ENCODE peak calls at places on chromosomes 16 and 17, in eight cellular contexts. One of them, this sample, is unnamed.

GRCh38 chr16:54361813-54362212 is 75.2 kb upstream of the IRX3 start:
- DNase-seq in ascending aorta: no peak
- DNase-seq in mucosa of descending colon: no peak
- DNase-seq in lower lobe of right lung: no peak
- DNase-seq in neural progenitor cell: peak
- DNase-seq in thoracic aorta: no peak
- DNase-seq in BJ: no peak
- DNase-seq in lung: no peak
- DNase-seq in this sample: no peak

GRCh38 chr16:66677836-66678235 is 18.7 kb downstream of the CMTM4 start:
- DNase-seq in ascending aorta: no peak
- DNase-seq in mucosa of descending colon: no peak
- DNase-seq in lower lobe of right lung: no peak
- DNase-seq in neural progenitor cell: no peak
- DNase-seq in thoracic aorta: no peak
- DNase-seq in BJ: no peak
- DNase-seq in lung: no peak
- DNase-seq in this sample: no peak

GRCh38 chr17:77496401-77496801 is 355.6 kb downstream of the SEC14L1 start:
- DNase-seq in ascending aorta: no peak
- DNase-seq in mucosa of descending colon: no peak
- DNase-seq in lower lobe of right lung: no peak
- DNase-seq in neural progenitor cell: no peak
- DNase-seq in thoracic aorta: no peak
- DNase-seq in BJ: no peak
- DNase-seq in lung: no peak
- DNase-seq in this sample: no peak

GRCh38 chr16:14505846-14506245 is 124.2 kb downstream of the PARN start:
- DNase-seq in ascending aorta: no peak
- DNase-seq in mucosa of descending colon: no peak
- DNase-seq in lower lobe of right lung: no peak
- DNase-seq in neural progenitor cell: no peak
- DNase-seq in thoracic aorta: no peak
- DNase-seq in BJ: no peak
- DNase-seq in lung: no peak
- DNase-seq in this sample: peak

GRCh38 chr17:6496116-6496481 is 51.8 kb downstream of the PIMREG start:
- DNase-seq in ascending aorta: no peak
- DNase-seq in mucosa of descending colon: no peak
- DNase-seq in lower lobe of right lung: peak
- DNase-seq in neural progenitor cell: peak
- DNase-seq in thoracic aorta: no peak
- DNase-seq in BJ: no peak
- DNase-seq in lung: no peak
- DNase-seq in this sample: no peak

GRCh38 chr16:4314532-4315184 is 1.2 kb upstream of the GLIS2 start:
- DNase-seq in ascending aorta: no peak
- DNase-seq in mucosa of descending colon: no peak
- DNase-seq in lower lobe of right lung: no peak
- DNase-seq in neural progenitor cell: peak
- DNase-seq in thoracic aorta: no peak
- DNase-seq in BJ: no peak
- DNase-seq in lung: no peak
- DNase-seq in this sample: peak

GRCh38 chr16:57959121-57959520 is 11.8 kb downstream of the CNGB1 start:
- DNase-seq in ascending aorta: no peak
- DNase-seq in mucosa of descending colon: no peak
- DNase-seq in lower lobe of right lung: no peak
- DNase-seq in neural progenitor cell: no peak
- DNase-seq in thoracic aorta: no peak
- DNase-seq in BJ: no peak
- DNase-seq in lung: no peak
- DNase-seq in this sample: no peak

GRCh38 chr17:20008242-20009051 is 712 bp upstream of the SPECC1 start:
- DNase-seq in ascending aorta: no peak
- DNase-seq in mucosa of descending colon: peak
- DNase-seq in lower lobe of right lung: peak
- DNase-seq in neural progenitor cell: peak
- DNase-seq in thoracic aorta: no peak
- DNase-seq in BJ: no peak
- DNase-seq in lung: peak
- DNase-seq in this sample: no peak

GRCh38 chr17:82668631-82669099 is 20.4 kb upstream of the WDR45B start:
- DNase-seq in ascending aorta: no peak
- DNase-seq in mucosa of descending colon: peak
- DNase-seq in lower lobe of right lung: peak
- DNase-seq in neural progenitor cell: peak
- DNase-seq in thoracic aorta: no peak
- DNase-seq in BJ: no peak
- DNase-seq in lung: peak
- DNase-seq in this sample: peak

GRCh38 chr16:85571813-85572619 is 41.1 kb upstream of the GSE1 start:
- DNase-seq in ascending aorta: no peak
- DNase-seq in mucosa of descending colon: no peak
- DNase-seq in lower lobe of right lung: peak
- DNase-seq in neural progenitor cell: no peak
- DNase-seq in thoracic aorta: no peak
- DNase-seq in BJ: no peak
- DNase-seq in lung: no peak
- DNase-seq in this sample: no peak

GRCh38 chr17:30922235-30922993 is 669 bp downstream of the ADAP2 start:
- DNase-seq in ascending aorta: no peak
- DNase-seq in mucosa of descending colon: peak
- DNase-seq in lower lobe of right lung: peak
- DNase-seq in neural progenitor cell: peak
- DNase-seq in thoracic aorta: no peak
- DNase-seq in BJ: no peak
- DNase-seq in lung: peak
- DNase-seq in this sample: no peak

GRCh38 chr16:46658925-46659324 is 30.1 kb downstream of the VPS35 start:
- DNase-seq in ascending aorta: peak
- DNase-seq in mucosa of descending colon: no peak
- DNase-seq in lower lobe of right lung: peak
- DNase-seq in neural progenitor cell: no peak
- DNase-seq in thoracic aorta: no peak
- DNase-seq in BJ: no peak
- DNase-seq in lung: peak
- DNase-seq in this sample: no peak

GRCh38 chr16:561413-561794 is 1.2 kb downstream of the PRR35 start:
- DNase-seq in ascending aorta: no peak
- DNase-seq in mucosa of descending colon: no peak
- DNase-seq in lower lobe of right lung: no peak
- DNase-seq in neural progenitor cell: no peak
- DNase-seq in thoracic aorta: no peak
- DNase-seq in BJ: no peak
- DNase-seq in lung: no peak
- DNase-seq in this sample: no peak

GRCh38 chr16:81551821-81552304 is 107.3 kb downstream of the CMIP start:
- DNase-seq in ascending aorta: no peak
- DNase-seq in mucosa of descending colon: peak
- DNase-seq in lower lobe of right lung: peak
- DNase-seq in neural progenitor cell: no peak
- DNase-seq in thoracic aorta: no peak
- DNase-seq in BJ: no peak
- DNase-seq in lung: no peak
- DNase-seq in this sample: no peak

GRCh38 chr16:54072237-54072636 is 214.3 kb downstream of the IRX3 start:
- DNase-seq in ascending aorta: no peak
- DNase-seq in mucosa of descending colon: no peak
- DNase-seq in lower lobe of right lung: no peak
- DNase-seq in neural progenitor cell: peak
- DNase-seq in thoracic aorta: no peak
- DNase-seq in BJ: no peak
- DNase-seq in lung: no peak
- DNase-seq in this sample: no peak

GRCh38 chr17:63439682-63440081 is 6.4 kb downstream of the CYB561 start:
- DNase-seq in ascending aorta: no peak
- DNase-seq in mucosa of descending colon: no peak
- DNase-seq in lower lobe of right lung: no peak
- DNase-seq in neural progenitor cell: no peak
- DNase-seq in thoracic aorta: no peak
- DNase-seq in BJ: peak
- DNase-seq in lung: no peak
- DNase-seq in this sample: peak

GRCh38 chr16:84155226-84155625 is 10.1 kb downstream of the DNAAF1 start:
- DNase-seq in ascending aorta: no peak
- DNase-seq in mucosa of descending colon: no peak
- DNase-seq in lower lobe of right lung: no peak
- DNase-seq in neural progenitor cell: no peak
- DNase-seq in thoracic aorta: no peak
- DNase-seq in BJ: no peak
- DNase-seq in lung: no peak
- DNase-seq in this sample: no peak

GRCh38 chr16:84159006-84159405 is 13.9 kb downstream of the DNAAF1 start:
- DNase-seq in ascending aorta: no peak
- DNase-seq in mucosa of descending colon: no peak
- DNase-seq in lower lobe of right lung: no peak
- DNase-seq in neural progenitor cell: no peak
- DNase-seq in thoracic aorta: no peak
- DNase-seq in BJ: no peak
- DNase-seq in lung: no peak
- DNase-seq in this sample: no peak

GRCh38 chr16:84158455-84158854 is 13.3 kb downstream of the DNAAF1 start:
- DNase-seq in ascending aorta: no peak
- DNase-seq in mucosa of descending colon: no peak
- DNase-seq in lower lobe of right lung: no peak
- DNase-seq in neural progenitor cell: no peak
- DNase-seq in thoracic aorta: no peak
- DNase-seq in BJ: no peak
- DNase-seq in lung: no peak
- DNase-seq in this sample: no peak

GRCh38 chr16:84153660-84154214 is 8.6 kb downstream of the DNAAF1 start:
- DNase-seq in ascending aorta: no peak
- DNase-seq in mucosa of descending colon: no peak
- DNase-seq in lower lobe of right lung: no peak
- DNase-seq in neural progenitor cell: no peak
- DNase-seq in thoracic aorta: no peak
- DNase-seq in BJ: no peak
- DNase-seq in lung: no peak
- DNase-seq in this sample: no peak

DNA sequence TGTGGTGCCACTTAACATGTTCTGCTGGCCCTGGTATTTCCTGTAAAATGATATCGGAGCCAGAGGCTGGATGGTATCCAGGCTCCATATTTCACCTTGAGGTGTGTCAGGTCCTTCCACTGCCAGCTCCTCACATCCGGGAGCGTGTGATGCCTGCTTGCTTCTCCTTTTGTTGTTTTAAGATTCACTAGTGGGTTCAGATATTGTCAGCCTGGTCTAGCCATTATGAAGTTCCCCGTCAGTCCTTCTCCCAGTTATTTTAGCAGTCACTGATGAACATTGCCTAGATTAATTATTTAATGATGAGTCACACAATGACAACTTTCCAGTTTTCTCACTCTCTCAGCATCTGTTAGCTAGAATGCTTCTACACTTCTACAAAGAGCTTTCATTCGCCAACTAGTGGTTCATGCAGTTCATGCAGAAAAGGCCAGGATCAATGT is 11.3 kb downstream of the DNAAF1 start:
- DNase-seq in ascending aorta: no peak
- DNase-seq in mucosa of descending colon: no peak
- DNase-seq in lower lobe of right lung: no peak
- DNase-seq in neural progenitor cell: no peak
- DNase-seq in thoracic aorta: no peak
- DNase-seq in BJ: no peak
- DNase-seq in lung: no peak
- DNase-seq in this sample: peak
- TF ChIP-seq CTCF in ascending aorta: no peak
- TF ChIP-seq CTCF in mucosa of descending colon: no peak
- TF ChIP-seq CTCF in lower lobe of right lung: no peak
- TF ChIP-seq CTCF in neural progenitor cell: no peak
- TF ChIP-seq CTCF in thoracic aorta: no peak
- TF ChIP-seq CTCF in BJ: no peak
- TF ChIP-seq CTCF in lung: no peak
- TF ChIP-seq CTCF in this sample: peak

DNA sequence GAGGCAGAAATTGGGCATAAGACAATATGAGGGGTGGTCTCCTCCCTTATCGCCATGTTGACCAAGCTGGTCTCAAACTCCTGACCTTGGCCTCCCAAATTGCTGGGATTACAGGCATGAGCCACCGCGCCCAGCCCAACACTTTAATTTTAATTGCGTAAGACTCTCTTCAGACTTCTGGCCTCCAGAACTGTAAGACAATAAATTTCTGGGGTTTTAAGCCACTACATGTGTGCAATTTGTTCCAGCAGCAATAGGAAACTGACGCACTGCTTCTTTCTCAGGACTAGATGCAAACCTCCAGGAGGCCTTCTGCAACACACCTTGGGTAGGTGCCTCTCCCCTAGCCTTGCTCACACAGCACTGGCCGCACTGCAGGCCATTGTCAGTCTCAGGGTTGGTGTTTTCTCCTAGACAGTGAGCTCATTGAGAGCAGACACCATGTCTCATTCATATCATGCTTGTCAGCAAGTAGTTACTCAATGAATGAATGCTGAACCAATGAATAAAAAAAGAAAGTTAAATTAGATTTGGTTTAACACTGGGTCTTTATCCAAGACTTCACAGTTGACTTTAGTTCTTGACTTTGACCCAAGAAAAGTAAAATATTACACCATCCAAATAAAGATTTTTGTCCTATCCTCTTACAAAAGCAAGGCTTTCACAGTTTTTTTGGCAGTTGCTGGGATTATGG is 5.5 kb upstream of the ACSF2 start:
- DNase-seq in ascending aorta: no peak
- DNase-seq in mucosa of descending colon: no peak
- DNase-seq in lower lobe of right lung: no peak
- DNase-seq in neural progenitor cell: no peak
- DNase-seq in thoracic aorta: no peak
- DNase-seq in BJ: no peak
- DNase-seq in lung: no peak
- DNase-seq in this sample: peak
- H3K4me3 ChIP-seq in ascending aorta: no peak
- H3K4me3 ChIP-seq in mucosa of descending colon: no peak
- H3K4me3 ChIP-seq in lower lobe of right lung: no peak
- H3K4me3 ChIP-seq in neural progenitor cell: no peak
- H3K4me3 ChIP-seq in thoracic aorta: no peak
- H3K4me3 ChIP-seq in BJ: no peak
- H3K4me3 ChIP-seq in lung: no peak
- H3K4me3 ChIP-seq in this sample: no peak

GRCh38 chr16:26569793-26570192 is 496.9 kb upstream of the C16orf82 start:
- DNase-seq in ascending aorta: no peak
- DNase-seq in mucosa of descending colon: no peak
- DNase-seq in lower lobe of right lung: no peak
- DNase-seq in neural progenitor cell: peak
- DNase-seq in thoracic aorta: no peak
- DNase-seq in BJ: no peak
- DNase-seq in lung: no peak
- DNase-seq in this sample: no peak
- TF ChIP-seq CTCF in ascending aorta: peak
- TF ChIP-seq CTCF in mucosa of descending colon: no peak
- TF ChIP-seq CTCF in lower lobe of right lung: no peak
- TF ChIP-seq CTCF in neural progenitor cell: peak
- TF ChIP-seq CTCF in thoracic aorta: no peak
- TF ChIP-seq CTCF in BJ: no peak
- TF ChIP-seq CTCF in lung: no peak
- TF ChIP-seq CTCF in this sample: no peak

DNA sequence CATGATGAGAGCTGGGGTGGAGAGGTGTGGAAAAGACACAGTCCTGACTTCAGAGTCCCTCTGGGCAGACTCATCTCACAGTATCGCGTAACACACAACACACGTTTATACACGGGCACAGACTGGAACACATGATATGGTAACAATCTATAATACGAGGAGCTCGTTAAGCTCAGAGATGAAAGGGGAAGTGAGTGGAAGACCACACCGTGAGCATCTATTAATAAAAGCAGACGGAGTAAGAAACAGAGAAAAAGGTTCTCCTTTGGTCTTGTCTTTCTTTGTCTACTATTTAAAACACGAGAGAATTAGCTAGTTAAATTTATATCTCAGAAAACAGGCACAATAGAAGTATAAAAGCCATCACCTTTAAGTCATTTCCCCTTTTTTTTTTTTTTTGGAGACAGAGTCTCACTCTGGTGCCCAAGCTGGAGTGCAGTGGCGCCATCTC is 13.5 kb downstream of the ANKRD11 start:
- DNase-seq in ascending aorta: no peak
- DNase-seq in mucosa of descending colon: no peak
- DNase-seq in lower lobe of right lung: no peak
- DNase-seq in neural progenitor cell: no peak
- DNase-seq in thoracic aorta: no peak
- DNase-seq in BJ: no peak
- DNase-seq in lung: no peak
- DNase-seq in this sample: no peak
- H3K4me3 ChIP-seq in ascending aorta: no peak
- H3K4me3 ChIP-seq in mucosa of descending colon: no peak
- H3K4me3 ChIP-seq in lower lobe of right lung: no peak
- H3K4me3 ChIP-seq in neural progenitor cell: no peak
- H3K4me3 ChIP-seq in thoracic aorta: no peak
- H3K4me3 ChIP-seq in BJ: no peak
- H3K4me3 ChIP-seq in lung: no peak
- H3K4me3 ChIP-seq in this sample: no peak

This sample was measured in AG10803.